ENCODE peak calls at places on chromosome 17, in ten cellular contexts. F is tibial artery, O is neuronal stem cell, Y is cardiac muscle cell, L is sigmoid colon, T is adrenal gland, Z is A673, K is neural progenitor cell, X is right lobe of liver, J is body of pancreas. Q is an unnamed sample.

GRCh38 chr17:82013341-82013740 is 9.3 kb downstream of the CENPX start:
- DNase-seq in F (no peak), O (no peak), Y (no peak), L (peak; percentile 91), T (no peak), Z (no peak), K (no peak), X (no peak), J (no peak), Q (peak; percentile 57)

GRCh38 chr17:34393401-34393800 is 30.4 kb upstream of the CCL1 start:
- DNase-seq in F (no peak), O (no peak), Y (no peak), L (no peak), T (no peak), Z (peak; percentile 0), K (no peak), X (no peak), J (no peak), Q (no peak)

GRCh38 chr17:29369831-29370735 is 20.1 kb upstream of the TAOK1 start:
- DNase-seq in F (peak; percentile 66), O (peak; percentile 67), Y (peak; percentile 87), L (peak; percentile 78), T (peak; percentile 70), Z (peak; percentile 91), K (peak; percentile 88), X (peak; percentile 56), J (peak; percentile 62), Q (peak; percentile 62)

GRCh38 chr17:7745748-7746470 is 28.4 kb downstream of the DNAH2 start:
- DNase-seq in F (peak; percentile 36), O (no peak), Y (peak; percentile 97), L (no peak), T (peak; percentile 64), Z (peak; percentile 82), K (no peak), X (no peak), J (no peak), Q (no peak)

GRCh38 chr17:16449121-16449570 is 33.8 kb downstream of the TRPV2 start:
- DNase-seq in F (no peak), O (no peak), Y (peak; percentile 27), L (no peak), T (no peak), Z (no peak), K (no peak), X (no peak), J (no peak), Q (no peak)

GRCh38 chr17:20896153-20896649 is 146.6 kb downstream of the USP22 start:
- DNase-seq in F (no peak), O (no peak), Y (peak; percentile 40), L (peak; percentile 70), T (peak; percentile 66), Z (peak; percentile 28), K (no peak), X (no peak), J (peak; percentile 74), Q (peak; percentile 22)

GRCh38 chr17:51428668-51429486 is 168.5 kb downstream of the UTP18 start:
- DNase-seq in F (no peak), O (no peak), Y (no peak), L (no peak), T (no peak), Z (no peak), K (no peak), X (no peak), J (peak; percentile 28), Q (no peak)

GRCh38 chr17:46179375-46179999 is 13.7 kb downstream of the KANSL1 start:
- DNase-seq in F (no peak), O (no peak), Y (no peak), L (no peak), T (no peak), Z (peak; percentile 33), K (no peak), X (no peak), J (no peak), Q (no peak)

GRCh38 chr17:79630120-79630519 is 19.3 kb upstream of the RBFOX3 start:
- DNase-seq in F (peak; percentile 2), O (no peak), Y (no peak), L (peak; percentile 25), T (no peak), Z (no peak), K (no peak), X (peak; percentile 6), J (no peak), Q (no peak)

GRCh38 chr17:82882715-82883446 is 43.1 kb upstream of the ZNF750 start:
- DNase-seq in F (no peak), O (no peak), Y (no peak), L (no peak), T (no peak), Z (no peak), K (no peak), X (no peak), J (peak; percentile 94), Q (no peak)

GRCh38 chr17:19372439-19372838 is 5.9 kb upstream of the MAPK7 start:
- DNase-seq in F (no peak), O (no peak), Y (no peak), L (peak; percentile 50), T (no peak), Z (no peak), K (no peak), X (peak; percentile 32), J (peak; percentile 6), Q (no peak)

GRCh38 chr17:19370493-19370960 is 7.8 kb upstream of the MAPK7 start:
- DNase-seq in F (peak; percentile 28), O (no peak), Y (peak; percentile 22), L (peak; percentile 75), T (peak; percentile 38), Z (no peak), K (no peak), X (peak; percentile 44), J (peak; percentile 26), Q (peak; percentile 78)

GRCh38 chr17:19371259-19372003 is 6.9 kb upstream of the MAPK7 start:
- DNase-seq in F (peak; percentile 2), O (no peak), Y (no peak), L (peak; percentile 53), T (peak; percentile 13), Z (no peak), K (no peak), X (peak; percentile 25), J (peak; percentile 2), Q (no peak)

GRCh38 chr17:19372866-19373505 is 5.3 kb upstream of the MAPK7 start:
- DNase-seq in F (no peak), O (no peak), Y (no peak), L (peak; percentile 50), T (peak; percentile 34), Z (no peak), K (no peak), X (peak; percentile 28), J (peak; percentile 8), Q (no peak)

DNA sequence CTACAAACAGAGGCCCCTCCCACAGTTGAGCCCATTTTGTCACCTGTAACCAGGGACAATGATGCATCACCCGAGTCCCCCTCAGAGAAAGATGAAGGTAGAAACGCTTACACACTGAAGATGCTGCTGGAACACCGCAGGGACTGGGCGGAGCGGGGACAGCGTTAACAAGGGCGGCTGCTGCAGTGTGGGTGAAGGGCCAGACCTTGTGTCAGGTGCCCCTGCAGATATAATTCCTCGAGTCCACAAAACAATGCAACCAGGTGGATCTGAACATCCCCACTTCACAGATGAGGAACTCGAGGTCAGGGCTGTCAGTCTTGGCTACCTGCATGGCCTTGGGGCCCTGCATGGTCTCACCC is 6.3 kb upstream of the MAPK7 start:
- DNase-seq in F (no peak), O (no peak), Y (no peak), L (peak; percentile 17), T (peak; percentile 20), Z (no peak), K (no peak), X (peak; percentile 33), J (peak; percentile 5), Q (no peak)
- H3K4me1 ChIP-seq in F (peaks cover 15% of the 10 kb centered on the region), O (peaks cover 3% of the 10 kb centered on the region), Y (no peaks in the 10 kb centered on the region), L (no peaks in the 10 kb centered on the region), T (peaks cover 20% of the 10 kb centered on the region), Z (peaks cover 2% of the 10 kb centered on the region), K (peaks cover 4% of the 10 kb centered on the region), X (no peaks in the 10 kb centered on the region), J (peaks cover 2% of the 10 kb centered on the region), Q (peaks cover 9% of the 10 kb centered on the region)

DNA sequence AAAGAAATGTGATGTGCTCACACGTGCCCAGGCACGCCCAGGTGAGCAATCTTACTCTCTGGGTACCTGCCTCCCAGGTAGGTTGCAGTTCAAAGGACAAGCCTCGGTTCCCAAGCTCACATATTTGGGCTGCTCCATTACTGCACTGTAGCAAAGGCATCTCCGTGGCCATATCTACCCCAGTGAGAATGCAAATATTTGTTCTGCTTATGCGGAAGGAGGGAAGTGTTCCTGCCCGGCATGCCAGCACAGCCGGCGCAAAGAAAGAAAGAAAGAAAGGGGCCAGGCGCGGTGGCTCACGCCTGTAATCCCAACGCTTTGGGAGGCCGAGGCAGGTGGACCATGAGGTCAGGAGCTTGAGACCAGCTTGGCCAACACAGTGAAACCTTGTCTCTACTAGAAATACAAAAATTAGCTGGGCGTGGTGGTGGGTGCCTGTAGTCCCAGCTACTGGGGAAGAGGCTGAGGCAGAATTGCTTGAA is 30.7 kb downstream of the SLC43A2 start:
- DNase-seq in F (no peak), O (no peak), Y (no peak), L (no peak), T (no peak), Z (no peak), K (no peak), X (no peak), J (peak; percentile 54), Q (no peak)
- H3K4me1 ChIP-seq in F (no peaks in the 10 kb centered on the region), O (no peaks in the 10 kb centered on the region), Y (no peaks in the 10 kb centered on the region), L (no peaks in the 10 kb centered on the region), T (peaks cover 6% of the 10 kb centered on the region), Z (no peaks in the 10 kb centered on the region), K (no peaks in the 10 kb centered on the region), X (no peaks in the 10 kb centered on the region), J (peaks cover 16% of the 10 kb centered on the region), Q (peaks cover 4% of the 10 kb centered on the region)

GRCh38 chr17:38752930-38753506 is 477 bp downstream of the PSMB3 start:
- DNase-seq in F (no peak), O (no peak), Y (no peak), L (no peak), T (no peak), Z (no peak), K (no peak), X (no peak), J (no peak), Q (no peak)

GRCh38 chr17:38752119-38752929 is at the start of gene PSMB3:
- DNase-seq in F (peak; percentile 99), O (peak; percentile 97), Y (peak; percentile 99), L (peak; percentile 99), T (peak; percentile 99), Z (peak; percentile 98), K (peak; percentile 98), X (peak; percentile 99), J (peak; percentile 98), Q (peak; percentile 98)

GRCh38 chr17:38751144-38751802 is 1.3 kb upstream of the PSMB3 start:
- DNase-seq in F (no peak), O (peak; percentile 53), Y (peak; percentile 40), L (no peak), T (no peak), Z (peak; percentile 48), K (peak; percentile 53), X (no peak), J (no peak), Q (no peak)

GRCh38 chr17:38750312-38751121 is 2.0 kb upstream of the PSMB3 start:
- DNase-seq in F (no peak), O (peak; percentile 43), Y (no peak), L (no peak), T (no peak), Z (peak; percentile 54), K (peak; percentile 75), X (no peak), J (no peak), Q (peak; percentile 52)

GRCh38 chr17:38751803-38752118 is 780 bp upstream of the PSMB3 start:
- DNase-seq in F (peak; percentile 83), O (peak; percentile 92), Y (peak; percentile 89), L (peak; percentile 90), T (peak; percentile 90), Z (peak; percentile 78), K (peak; percentile 94), X (peak; percentile 81), J (peak; percentile 84), Q (peak; percentile 84)
- H3K4me1 ChIP-seq in F (peaks cover 33% of the 10 kb centered on the region), O (peaks cover 10% of the 10 kb centered on the region), Y (peaks cover 12% of the 10 kb centered on the region), L (no peaks in the 10 kb centered on the region), T (peaks cover 40% of the 10 kb centered on the region), Z (peaks cover 16% of the 10 kb centered on the region), K (peaks cover 15% of the 10 kb centered on the region), X (no peaks in the 10 kb centered on the region), J (peaks cover 63% of the 10 kb centered on the region), Q (peaks cover 68% of the 10 kb centered on the region)

GRCh38 chr17:19460695-19461094 is 49.7 kb downstream of the RNF112 start:
- DNase-seq in F (peak; percentile 37), O (no peak), Y (no peak), L (peak; percentile 75), T (peak; percentile 58), Z (no peak), K (no peak), X (no peak), J (no peak), Q (no peak)
- H3K4me1 ChIP-seq in F (no peaks in the 10 kb centered on the region), O (peaks cover 21% of the 10 kb centered on the region), Y (peaks cover 7% of the 10 kb centered on the region), L (no peaks in the 10 kb centered on the region), T (peaks cover 10% of the 10 kb centered on the region), Z (peaks cover 20% of the 10 kb centered on the region), K (peaks cover 74% of the 10 kb centered on the region), X (no peaks in the 10 kb centered on the region), J (no peaks in the 10 kb centered on the region), Q (no peaks in the 10 kb centered on the region)